ENCODE peak calls at places on chromosome 18, in four cellular contexts. L, A, N and Z are unnamed samples.

GRCh38 chr18:12606592-12607315 is 51.2 kb downstream of the SPIRE1 start:
- DNase-seq in L (peak; percentile 27), A (no peak), N (peak; percentile 38), Z (peak; percentile 75)

GRCh38 chr18:31965331-31965970 is 22.5 kb upstream of the TRAPPC8 start:
- DNase-seq in L (no peak), A (no peak), N (no peak), Z (no peak)

GRCh38 chr18:31992836-31993575 is 25.6 kb upstream of the RNF125 start:
- DNase-seq in L (no peak), A (no peak), N (no peak), Z (no peak)

GRCh38 chr18:48820483-48821250 is 130.1 kb downstream of the SMAD7 start:
- DNase-seq in L (no peak), A (no peak), N (no peak), Z (no peak)

GRCh38 chr18:44627245-44627644 is 53.4 kb upstream of the SETBP1 start:
- DNase-seq in L (no peak), A (no peak), N (no peak), Z (no peak)

GRCh38 chr18:47997338-47997780 is 66.9 kb upstream of the SMAD2 start:
- DNase-seq in L (no peak), A (peak; percentile 47), N (no peak), Z (no peak)

GRCh38 chr18:26813043-26813442 is 52.5 kb downstream of the AQP4 start:
- DNase-seq in L (peak; percentile 44), A (no peak), N (peak; percentile 56), Z (peak; percentile 46)

GRCh38 chr18:74976331-74976909 is 232.5 kb downstream of the PTGR3 start:
- DNase-seq in L (no peak), A (no peak), N (peak; percentile 9), Z (no peak)

GRCh38 chr18:31931886-31932240 is 11.1 kb downstream of the TRAPPC8 start:
- DNase-seq in L (no peak), A (no peak), N (no peak), Z (no peak)

GRCh38 chr18:5974696-5975095 is 79.4 kb upstream of the TMEM200C start:
- DNase-seq in L (no peak), A (no peak), N (no peak), Z (no peak)

GRCh38 chr18:75477913-75478312 is 50.4 kb upstream of the SMIM21 start:
- DNase-seq in L (no peak), A (no peak), N (no peak), Z (no peak)

GRCh38 chr18:10006261-10006903 is 92.6 kb downstream of the VAPA start:
- DNase-seq in L (no peak), A (no peak), N (no peak), Z (no peak)

GRCh38 chr18:37042381-37042780 is 213.5 kb downstream of the KIAA1328 start:
- DNase-seq in L (no peak), A (no peak), N (no peak), Z (no peak)

GRCh38 chr18:38367473-38367872 is 801.9 kb upstream of the CELF4 start:
- DNase-seq in L (no peak), A (no peak), N (no peak), Z (no peak)

GRCh38 chr18:22933958-22934423 is 863 bp downstream of the RBBP8 start:
- DNase-seq in L (no peak), A (peak; percentile 15), N (no peak), Z (peak; percentile 24)

GRCh38 chr18:79394438-79395307 is 1.1 kb upstream of the NFATC1 start:
- DNase-seq in L (no peak), A (no peak), N (no peak), Z (no peak)

GRCh38 chr18:79139206-79139605 is 70.0 kb downstream of the ATP9B start:
- DNase-seq in L (no peak), A (no peak), N (no peak), Z (no peak)

GRCh38 chr18:45169610-45170009 is 445.7 kb upstream of the SLC14A2 start:
- DNase-seq in L (no peak), A (no peak), N (no peak), Z (no peak)

GRCh38 chr18:48792611-48793368 is 158.0 kb downstream of the SMAD7 start:
- DNase-seq in L (no peak), A (no peak), N (no peak), Z (no peak)

GRCh38 chr18:76435321-76435989 is 59.6 kb downstream of the ZNF516 start:
- DNase-seq in L (no peak), A (no peak), N (no peak), Z (no peak)

GRCh38 chr18:36963464-36963863 is 134.5 kb downstream of the KIAA1328 start:
- DNase-seq in L (no peak), A (no peak), N (no peak), Z (no peak)

GRCh38 chr18:41938445-41938844 is 16.6 kb upstream of the PIK3C3 start:
- DNase-seq in L (no peak), A (no peak), N (no peak), Z (no peak)

GRCh38 chr18:48390641-48391040 is 18.5 kb downstream of the ZBTB7C start:
- DNase-seq in L (no peak), A (no peak), N (no peak), Z (no peak)

GRCh38 chr18:6648581-6648980 is 80.9 kb upstream of the ARHGAP28 start:
- DNase-seq in L (no peak), A (no peak), N (no peak), Z (no peak)

DNA sequence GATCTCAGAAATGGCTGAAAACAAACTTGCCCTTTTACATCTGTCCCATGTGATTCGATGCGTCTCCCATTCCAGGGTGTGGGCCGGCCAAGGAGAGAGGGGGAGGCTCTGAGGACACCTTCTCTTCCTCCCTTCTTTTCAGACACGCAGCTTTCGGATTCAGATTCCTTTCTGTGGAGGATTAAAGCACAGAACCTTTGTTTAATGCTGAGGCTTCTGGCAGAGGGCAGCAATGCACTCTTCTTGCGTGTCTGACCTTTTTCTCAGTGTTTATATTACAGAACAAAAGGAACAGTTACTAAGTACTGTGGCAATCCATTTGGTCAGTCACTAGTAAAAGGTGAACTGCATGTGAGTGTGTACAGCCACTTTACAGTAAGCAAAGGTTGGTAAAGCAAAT is 268.9 kb upstream of the CCDC68 start:
- DNase-seq in L (no peak), A (no peak), N (no peak), Z (no peak)
- H3K27ac ChIP-seq in L (no peak overlapping the region), A (no peak overlapping the region), N (no peak overlapping the region), Z (no peak overlapping the region)

GRCh38 chr18:57775937-57776336 is 27.2 kb downstream of the ATP8B1 start:
- DNase-seq in L (peak; percentile 49), A (no peak), N (no peak), Z (no peak)
- TF ChIP-seq POLR2AphosphoS5 in L (no peak), A (no peak), N (no peak), Z (no peak)

DNA sequence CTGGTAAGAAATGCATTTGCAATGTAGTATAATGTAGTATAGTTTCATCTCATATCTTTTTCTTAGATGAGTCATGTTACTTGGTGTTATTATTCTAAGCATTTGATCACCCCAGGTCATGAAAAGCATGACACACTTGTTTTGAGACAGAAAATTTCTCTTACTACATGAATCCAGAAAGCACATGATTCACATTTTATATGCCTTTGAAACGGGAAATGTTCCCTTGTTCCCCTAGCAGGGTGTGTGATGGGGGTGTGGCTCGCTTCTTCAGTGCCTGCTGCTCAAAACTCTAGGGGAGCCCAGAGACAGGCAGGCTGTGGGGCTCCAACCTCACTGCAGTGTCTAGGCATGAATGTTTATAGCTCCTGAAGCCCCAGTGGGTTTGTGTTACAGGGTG is 116.0 kb upstream of the RAB27B start:
- DNase-seq in L (no peak), A (no peak), N (no peak), Z (no peak)
- TF ChIP-seq TCF7L2 in L (no peak), A (no peak), N (no peak), Z (no peak)

DNA sequence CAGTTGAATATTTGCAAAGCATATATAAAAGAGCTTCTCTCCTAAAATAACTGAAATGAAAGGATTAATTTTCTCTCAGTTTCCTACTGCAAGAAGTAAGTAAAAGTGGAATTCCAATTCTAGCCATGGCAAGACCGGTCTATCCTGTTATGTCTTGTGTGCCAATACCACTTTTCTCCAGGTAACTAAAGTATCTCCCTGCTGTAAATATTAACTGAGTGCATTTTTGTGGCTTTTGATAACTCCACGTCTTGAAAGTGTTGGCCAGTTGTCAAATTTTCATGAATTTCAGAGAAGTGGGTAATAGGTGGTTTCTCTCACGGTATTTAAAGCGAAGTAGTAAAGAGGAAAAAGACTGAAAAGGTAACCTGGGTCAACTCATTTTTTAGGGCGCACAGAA is 225.9 kb downstream of the NEDD4L start:
- DNase-seq in L (peak; percentile 64), A (no peak), N (no peak), Z (no peak)
- H3K27ac ChIP-seq in L (peak overlapping the region; percentile 47), A (no peak overlapping the region), N (no peak overlapping the region), Z (no peak overlapping the region)

GRCh38 chr18:54717673-54718435 is 110.4 kb upstream of the RAB27B start:
- DNase-seq in L (no peak), A (no peak), N (no peak), Z (no peak)
- TF ChIP-seq POLR2AphosphoS5 in L (no peak), A (no peak), N (no peak), Z (no peak)

GRCh38 chr18:23990474-23991410 is 23.8 kb upstream of the TTC39C start:
- DNase-seq in L (no peak), A (no peak), N (no peak), Z (no peak)

GRCh38 chr18:23995180-23995579 is 19.4 kb upstream of the TTC39C start:
- DNase-seq in L (no peak), A (no peak), N (no peak), Z (no peak)

GRCh38 chr18:23994361-23994902 is 20.1 kb upstream of the TTC39C start:
- DNase-seq in L (peak; percentile 18), A (no peak), N (peak; percentile 52), Z (peak; percentile 41)

GRCh38 chr18:23992941-23993280 is 21.6 kb upstream of the TTC39C start:
- DNase-seq in L (no peak), A (no peak), N (no peak), Z (no peak)

GRCh38 chr18:23992119-23992940 is 22.2 kb upstream of the TTC39C start:
- DNase-seq in L (no peak), A (no peak), N (no peak), Z (no peak)
- TF ChIP-seq TCF7L2 in L (no peak), A (no peak), N (no peak), Z (no peak)

GRCh38 chr18:195651-196050 is 37.3 kb downstream of the USP14 start:
- DNase-seq in L (no peak), A (no peak), N (no peak), Z (no peak)
- H3K27ac ChIP-seq in L (no peak overlapping the region), A (no peak overlapping the region), N (no peak overlapping the region), Z (no peak overlapping the region)